ENCODE peak calls at places on chromosomes 5 and 9, in five cellular contexts. M, B, H, Q and O are unnamed samples.
A peak's percentile ranks its signal among the peaks of the same experiment; 100 is the strongest.

GRCh38 chr5:179906294-179906794 is 1.4 kb downstream of the TBC1D9B start:
- DNase-seq in B (no peak), Q (no peak), H (no peak), M (no peak), O (no peak)

GRCh38 chr5:133589286-133589685 is 23.1 kb downstream of the FSTL4 start:
- DNase-seq in H (no peak), M (no peak), B (no peak), Q (no peak), O (no peak)

GRCh38 chr5:54807421-54807820 is 178.0 kb downstream of the ESM1 start:
- DNase-seq in B (no peak), M (no peak), Q (no peak), H (peak; percentile 86), O (no peak)

GRCh38 chr5:1510631-1511030 is 13.1 kb downstream of the LPCAT1 start:
- DNase-seq in M (no peak), H (no peak), B (peak; percentile 7), Q (peak; percentile 59), O (peak; percentile 7)

GRCh38 chr5:135456238-135457099 is 4.3 kb upstream of the TIFAB start:
- DNase-seq in H (peak; percentile 88), Q (peak; percentile 72), B (no peak), M (no peak), O (peak; percentile 89)

GRCh38 chr5:99614888-99615287 is 686.1 kb upstream of the CHD1 start:
- DNase-seq in M (no peak), B (no peak), Q (no peak), H (no peak), O (no peak)

GRCh38 chr5:89282832-89283510 is 400.0 kb upstream of the MEF2C start:
- DNase-seq in H (peak; percentile 85), B (no peak), Q (no peak), M (no peak), O (peak; percentile 31)

GRCh38 chr9:133632806-133633680 is 3.1 kb upstream of the DBH start:
- DNase-seq in H (no peak), M (no peak), Q (no peak), B (no peak), O (no peak)

GRCh38 chr9:127545196-127546124 is 66.6 kb upstream of the STXBP1 start:
- DNase-seq in M (no peak), Q (peak; percentile 88), B (peak; percentile 58), H (peak; percentile 56), O (peak; percentile 89)

GRCh38 chr5:152622628-152623027 is 217.5 kb upstream of the NMUR2 start:
- DNase-seq in Q (no peak), M (no peak), H (no peak), B (no peak), O (no peak)

GRCh38 chr9:132209263-132209662 is 47.4 kb downstream of the NTNG2 start:
- DNase-seq in M (no peak), Q (no peak), H (no peak), B (no peak), O (no peak)
- H3K27me3 ChIP-seq in M (no peaks in the 10 kb centered on the region), Q (no peaks in the 10 kb centered on the region), H (peaks cover 29% of the 10 kb centered on the region), B (peaks cover 6% of the 10 kb centered on the region), O (no peaks in the 10 kb centered on the region)

GRCh38 chr9:134828892-134829291 is 51.7 kb upstream of the FCN2 start:
- DNase-seq in Q (no peak), M (no peak), H (no peak), B (no peak), O (no peak)
- H3K36me3 ChIP-seq in Q (peaks cover 46% of the 10 kb centered on the region), M (no peaks in the 10 kb centered on the region), H (peaks cover 89% of the 10 kb centered on the region), B (no peaks in the 10 kb centered on the region), O (peaks cover 31% of the 10 kb centered on the region)

GRCh38 chr5:149517461-149518122 is 33.6 kb downstream of the CSNK1A1 start:
- DNase-seq in M (no peak), H (peak; percentile 23), Q (no peak), B (no peak), O (no peak)

GRCh38 chr5:149514512-149514911 is 36.7 kb downstream of the CSNK1A1 start:
- DNase-seq in M (no peak), Q (no peak), B (no peak), H (no peak), O (no peak)

GRCh38 chr5:149521739-149522373 is 29.4 kb downstream of the CSNK1A1 start:
- DNase-seq in Q (no peak), H (no peak), B (no peak), M (no peak), O (no peak)

DNA sequence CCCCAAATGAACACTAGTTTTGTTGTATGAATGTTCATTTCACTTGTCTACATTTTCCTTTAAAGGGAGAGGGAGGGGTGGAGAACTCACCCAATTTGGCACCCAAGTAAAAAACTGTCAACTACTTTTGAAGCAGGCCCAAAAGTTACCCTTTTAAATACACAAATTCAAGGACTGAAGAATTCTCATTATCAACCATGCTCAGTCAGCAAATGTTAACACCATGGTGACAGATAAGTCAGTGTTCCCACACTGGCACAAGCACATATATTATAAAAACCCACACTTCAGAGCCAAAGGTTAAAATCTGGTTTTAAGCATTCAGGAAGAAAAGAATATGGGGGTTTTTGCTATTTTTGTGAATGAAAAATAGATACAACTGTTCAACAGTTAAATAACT is 31.6 kb downstream of the CSNK1A1 start:
- DNase-seq in M (no peak), B (no peak), H (no peak), Q (no peak), O (no peak)
- H3K4me3 ChIP-seq in M (no peak overlapping the region), B (no peak overlapping the region), H (no peak overlapping the region), Q (no peak overlapping the region), O (no peak overlapping the region)

DNA sequence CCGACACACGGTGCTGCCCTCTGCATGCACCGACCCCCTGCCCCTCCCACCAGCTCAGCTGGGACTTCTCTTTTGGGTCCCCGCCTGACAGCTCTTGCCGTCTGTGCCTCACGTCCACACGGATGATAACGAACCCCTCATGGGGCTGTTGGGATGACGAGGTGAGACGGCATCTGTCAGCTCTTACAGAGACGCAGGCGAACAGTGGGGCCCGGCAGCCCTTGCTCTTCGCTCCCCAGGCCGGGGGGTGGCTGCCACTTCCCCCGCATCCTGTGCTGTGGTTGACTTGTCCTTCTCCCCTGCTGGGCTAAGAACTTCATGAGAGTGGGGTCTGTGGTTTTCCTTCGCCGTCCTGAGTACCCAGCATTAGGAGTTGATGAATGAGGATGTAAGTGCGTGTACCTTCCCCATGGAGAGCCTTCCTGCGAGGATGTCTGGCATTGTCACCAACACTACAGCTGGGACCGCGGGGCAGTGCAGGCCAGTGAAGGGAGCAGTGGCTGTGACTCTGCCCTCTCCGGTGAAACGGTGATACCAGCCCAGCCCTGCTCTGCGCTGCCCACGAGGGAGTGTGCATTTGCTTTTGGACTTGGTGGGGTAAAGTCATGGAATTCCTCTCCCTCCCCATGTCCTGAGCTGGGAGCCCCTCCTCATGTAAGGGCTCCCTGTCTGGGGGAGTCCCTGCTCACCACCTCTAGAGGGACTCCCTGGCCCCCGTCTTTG is 23.2 kb downstream of the HK3 start:
- DNase-seq in H (no peak), M (no peak), B (no peak), Q (no peak), O (no peak)
- H3K27me3 ChIP-seq in H (peaks cover 52% of the 10 kb centered on the region), M (peaks cover 6% of the 10 kb centered on the region), B (peaks cover 38% of the 10 kb centered on the region), Q (no peaks in the 10 kb centered on the region), O (peaks cover 21% of the 10 kb centered on the region)